ENCODE peak calls at places on chromosomes 4 and X, in six cellular contexts. One of them, this sample, is unnamed.

GRCh38 chr4:85793256-85793655 is 318.3 kb downstream of the ARHGAP24 start:
- DNase-seq in GM23248: no peak
- DNase-seq in PC-9: no peak
- DNase-seq in H1: no peak
- DNase-seq in ascending aorta: no peak
- DNase-seq in OCI-LY7: no peak
- DNase-seq in this sample: no peak

GRCh38 chr4:45951153-45951552 is 172.7 kb downstream of the GABRG1 start:
- DNase-seq in GM23248: no peak
- DNase-seq in PC-9: no peak
- DNase-seq in H1: no peak
- DNase-seq in ascending aorta: no peak
- DNase-seq in OCI-LY7: no peak
- DNase-seq in this sample: no peak

GRCh38 chr4:182847956-182848450 is 69.2 kb downstream of the DCTD start:
- DNase-seq in GM23248: no peak
- DNase-seq in PC-9: no peak
- DNase-seq in H1: no peak
- DNase-seq in ascending aorta: no peak
- DNase-seq in OCI-LY7: no peak
- DNase-seq in this sample: peak; percentile 48

GRCh38 chrX:123504047-123504446 is 228.8 kb downstream of the THOC2 start:
- DNase-seq in GM23248: peak; percentile 60
- DNase-seq in PC-9: no peak
- DNase-seq in H1: no peak
- DNase-seq in ascending aorta: no peak
- DNase-seq in OCI-LY7: no peak
- DNase-seq in this sample: no peak

GRCh38 chrX:107537815-107538214 is 88.4 kb downstream of the FRMPD3 start:
- DNase-seq in GM23248: peak; percentile 62
- DNase-seq in PC-9: peak; percentile 40
- DNase-seq in H1: no peak
- DNase-seq in ascending aorta: no peak
- DNase-seq in OCI-LY7: peak; percentile 15
- DNase-seq in this sample: no peak

GRCh38 chrX:135009838-135010237 is 12.5 kb downstream of the RTL8B start:
- DNase-seq in GM23248: no peak
- DNase-seq in PC-9: no peak
- DNase-seq in H1: no peak
- DNase-seq in ascending aorta: no peak
- DNase-seq in OCI-LY7: no peak
- DNase-seq in this sample: no peak

GRCh38 chr4:121668368-121669162 is 28.2 kb downstream of the ANXA5 start:
- DNase-seq in GM23248: peak; percentile 98
- DNase-seq in PC-9: no peak
- DNase-seq in H1: no peak
- DNase-seq in ascending aorta: no peak
- DNase-seq in OCI-LY7: no peak
- DNase-seq in this sample: no peak

GRCh38 chr4:186760576-186760975 is 36.9 kb upstream of the FAT1 start:
- DNase-seq in GM23248: peak; percentile 88
- DNase-seq in PC-9: no peak
- DNase-seq in H1: no peak
- DNase-seq in ascending aorta: no peak
- DNase-seq in OCI-LY7: no peak
- DNase-seq in this sample: no peak

GRCh38 chrX:54182194-54182863 is 725 bp downstream of the FAM120C start:
- DNase-seq in GM23248: peak; percentile 54
- DNase-seq in PC-9: peak; percentile 52
- DNase-seq in H1: no peak
- DNase-seq in ascending aorta: no peak
- DNase-seq in OCI-LY7: peak; percentile 72
- DNase-seq in this sample: no peak

GRCh38 chrX:53262189-53262917 is 19.0 kb downstream of the IQSEC2 start:
- DNase-seq in GM23248: no peak
- DNase-seq in PC-9: no peak
- DNase-seq in H1: no peak
- DNase-seq in ascending aorta: no peak
- DNase-seq in OCI-LY7: no peak
- DNase-seq in this sample: no peak

DNA sequence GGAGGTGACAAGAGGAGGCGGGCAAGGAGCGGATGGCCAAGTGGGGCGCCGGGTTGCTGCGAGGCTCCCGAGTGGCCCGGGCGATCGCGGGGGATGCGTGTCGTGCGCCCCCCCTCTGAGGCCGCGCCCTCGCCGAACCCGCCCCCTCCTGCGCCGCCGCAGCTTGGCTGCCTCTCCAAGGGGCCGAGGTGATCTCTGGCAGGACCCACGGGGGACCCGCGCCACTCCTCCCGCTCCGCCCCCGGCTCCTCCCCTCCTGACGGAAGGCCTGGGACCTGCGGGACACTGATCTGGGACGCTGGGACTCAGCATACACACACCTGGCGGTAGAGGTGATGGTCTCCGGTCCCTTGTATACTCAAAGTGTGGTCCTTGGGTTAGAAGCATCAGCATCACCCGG is 21.9 kb upstream of the FAM47C start:
- DNase-seq in GM23248: no peak
- DNase-seq in PC-9: no peak
- DNase-seq in H1: no peak
- DNase-seq in ascending aorta: no peak
- DNase-seq in OCI-LY7: no peak
- DNase-seq in this sample: no peak
- H3K4me3 ChIP-seq in GM23248: no peak overlapping the region
- H3K4me3 ChIP-seq in PC-9: no peak overlapping the region
- H3K4me3 ChIP-seq in H1: peak overlapping the region; percentile 52
- H3K4me3 ChIP-seq in ascending aorta: peak overlapping the region; percentile 61
- H3K4me3 ChIP-seq in OCI-LY7: no peak overlapping the region
- H3K4me3 ChIP-seq in this sample: peak overlapping the region; percentile 23

DNA sequence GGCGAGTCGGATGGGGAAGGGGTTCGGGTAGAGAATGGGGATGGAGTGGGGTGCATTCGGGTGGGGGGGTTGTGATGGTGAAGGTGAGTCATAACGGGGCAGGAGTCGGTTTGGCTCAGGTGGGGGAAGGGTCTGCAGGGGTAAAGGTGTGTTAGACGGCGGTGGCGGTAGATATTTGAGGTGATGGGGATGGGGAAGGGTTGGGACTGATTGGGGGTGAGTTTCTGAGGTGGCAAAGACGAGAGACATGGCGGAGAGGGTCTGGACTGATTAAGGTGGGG is 738 bp downstream of the SYP start:
- DNase-seq in GM23248: no peak
- DNase-seq in PC-9: no peak
- DNase-seq in H1: no peak
- DNase-seq in ascending aorta: no peak
- DNase-seq in OCI-LY7: no peak
- DNase-seq in this sample: no peak
- H3K27ac ChIP-seq in GM23248: no peak overlapping the region
- H3K27ac ChIP-seq in PC-9: no peak overlapping the region
- H3K27ac ChIP-seq in H1: no peak overlapping the region
- H3K27ac ChIP-seq in ascending aorta: no peak overlapping the region
- H3K27ac ChIP-seq in OCI-LY7: no peak overlapping the region
- H3K27ac ChIP-seq in this sample: no peak overlapping the region

DNA sequence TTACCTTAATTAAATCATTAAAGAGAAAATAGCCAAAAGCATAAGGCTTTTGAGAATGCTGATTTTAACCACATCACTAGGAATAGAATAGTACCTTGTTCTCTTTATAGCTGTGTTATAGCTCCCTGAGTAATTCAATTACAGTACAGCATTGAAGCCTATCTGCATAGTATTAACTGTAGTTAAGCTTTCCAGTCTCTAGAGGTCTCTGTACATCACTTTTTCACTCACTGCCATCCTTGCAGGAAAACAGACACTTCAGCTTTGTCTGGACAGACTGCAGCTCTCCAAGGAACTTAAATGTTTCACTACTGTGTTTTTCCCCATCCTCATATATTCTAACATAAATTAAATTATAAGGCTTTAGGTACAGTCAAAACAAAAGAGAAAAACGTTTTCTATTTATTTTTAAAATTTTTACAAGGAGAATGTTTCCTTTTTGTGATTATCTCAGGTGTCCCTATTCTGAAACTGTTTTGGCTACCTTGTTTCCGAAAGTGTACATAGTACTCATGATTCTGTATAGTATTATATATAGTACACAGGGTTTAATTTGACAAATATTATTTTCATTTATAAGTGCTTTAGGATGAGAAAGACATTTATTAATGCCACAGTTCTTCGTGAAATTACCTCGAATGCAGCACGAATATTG is 407.9 kb downstream of the PCDH18 start:
- DNase-seq in GM23248: peak; percentile 87
- DNase-seq in PC-9: peak; percentile 1
- DNase-seq in H1: no peak
- DNase-seq in ascending aorta: no peak
- DNase-seq in OCI-LY7: peak; percentile 25
- DNase-seq in this sample: no peak
- H3K4me3 ChIP-seq in GM23248: peak overlapping the region; percentile 80
- H3K4me3 ChIP-seq in PC-9: peak overlapping the region; percentile 56
- H3K4me3 ChIP-seq in H1: no peak overlapping the region
- H3K4me3 ChIP-seq in ascending aorta: peak overlapping the region; percentile 56
- H3K4me3 ChIP-seq in OCI-LY7: no peak overlapping the region
- H3K4me3 ChIP-seq in this sample: peak overlapping the region; percentile 38

GRCh38 chr4:89001647-89002518 is 55.1 kb downstream of the FAM13A start:
- DNase-seq in GM23248: no peak
- DNase-seq in PC-9: no peak
- DNase-seq in H1: no peak
- DNase-seq in ascending aorta: no peak
- DNase-seq in OCI-LY7: no peak
- DNase-seq in this sample: no peak

GRCh38 chr4:88999392-88999791 is 57.6 kb downstream of the FAM13A start:
- DNase-seq in GM23248: no peak
- DNase-seq in PC-9: no peak
- DNase-seq in H1: no peak
- DNase-seq in ascending aorta: no peak
- DNase-seq in OCI-LY7: no peak
- DNase-seq in this sample: no peak

GRCh38 chr4:88998941-88999340 is 58.0 kb downstream of the FAM13A start:
- DNase-seq in GM23248: no peak
- DNase-seq in PC-9: no peak
- DNase-seq in H1: no peak
- DNase-seq in ascending aorta: no peak
- DNase-seq in OCI-LY7: no peak
- DNase-seq in this sample: no peak

GRCh38 chr4:89000392-89000791 is 56.6 kb downstream of the FAM13A start:
- DNase-seq in GM23248: no peak
- DNase-seq in PC-9: no peak
- DNase-seq in H1: no peak
- DNase-seq in ascending aorta: no peak
- DNase-seq in OCI-LY7: no peak
- DNase-seq in this sample: no peak

GRCh38 chr4:89000844-89001360 is 56.1 kb downstream of the FAM13A start:
- DNase-seq in GM23248: peak; percentile 37
- DNase-seq in PC-9: no peak
- DNase-seq in H1: no peak
- DNase-seq in ascending aorta: no peak
- DNase-seq in OCI-LY7: no peak
- DNase-seq in this sample: no peak
- H3K27ac ChIP-seq in GM23248: no peak overlapping the region
- H3K27ac ChIP-seq in PC-9: no peak overlapping the region
- H3K27ac ChIP-seq in H1: no peak overlapping the region
- H3K27ac ChIP-seq in ascending aorta: no peak overlapping the region
- H3K27ac ChIP-seq in OCI-LY7: no peak overlapping the region
- H3K27ac ChIP-seq in this sample: no peak overlapping the region

DNA sequence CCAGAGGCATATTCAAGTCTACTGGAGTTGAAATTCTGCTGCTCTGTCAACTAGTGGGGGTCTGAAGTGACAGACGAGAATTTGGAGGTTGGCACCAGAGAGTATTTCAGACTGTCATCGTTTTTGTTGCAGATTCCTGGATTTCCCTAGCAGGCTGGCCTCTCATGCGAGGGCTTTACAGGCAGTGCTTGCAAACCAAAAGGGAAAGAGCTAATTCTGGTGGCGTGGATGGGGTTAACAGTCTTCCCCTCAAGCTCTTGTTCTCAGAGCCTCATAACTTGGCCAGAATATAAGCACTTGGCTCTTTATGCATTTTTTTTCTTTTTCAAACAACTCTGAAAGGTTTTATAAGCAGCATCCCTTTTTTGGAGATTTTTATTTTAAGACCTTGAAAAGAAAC is at the start of gene SPARCL1:
- DNase-seq in GM23248: no peak
- DNase-seq in PC-9: no peak
- DNase-seq in H1: no peak
- DNase-seq in ascending aorta: no peak
- DNase-seq in OCI-LY7: no peak
- DNase-seq in this sample: no peak
- H3K4me3 ChIP-seq in GM23248: no peak within 1 kb of the TSS
- H3K4me3 ChIP-seq in PC-9: no peak within 1 kb of the TSS
- H3K4me3 ChIP-seq in H1: no peak within 1 kb of the TSS
- H3K4me3 ChIP-seq in ascending aorta: peak within 1 kb of the TSS; percentile 71
- H3K4me3 ChIP-seq in OCI-LY7: no peak within 1 kb of the TSS
- H3K4me3 ChIP-seq in this sample: peak within 1 kb of the TSS; percentile 43

GRCh38 chrX:72131317-72132294 is at the start of gene RTL5:
- DNase-seq in GM23248: peak; percentile 88
- DNase-seq in PC-9: no peak
- DNase-seq in H1: no peak
- DNase-seq in ascending aorta: peak; percentile 69
- DNase-seq in OCI-LY7: no peak
- DNase-seq in this sample: peak; percentile 89
- H3K27ac ChIP-seq in GM23248: peak within 1 kb of the TSS; percentile 27
- H3K27ac ChIP-seq in PC-9: no peak within 1 kb of the TSS
- H3K27ac ChIP-seq in H1: no peak within 1 kb of the TSS
- H3K27ac ChIP-seq in ascending aorta: peak within 1 kb of the TSS; percentile 76
- H3K27ac ChIP-seq in OCI-LY7: no peak within 1 kb of the TSS
- H3K27ac ChIP-seq in this sample: peak within 1 kb of the TSS; percentile 78

GRCh38 chr4:185017964-185018772 is at the start of gene HELT:
- DNase-seq in GM23248: no peak
- DNase-seq in PC-9: no peak
- DNase-seq in H1: no peak
- DNase-seq in ascending aorta: no peak
- DNase-seq in OCI-LY7: no peak
- DNase-seq in this sample: no peak
- H3K4me3 ChIP-seq in GM23248: no peak within 1 kb of the TSS
- H3K4me3 ChIP-seq in PC-9: no peak within 1 kb of the TSS
- H3K4me3 ChIP-seq in H1: peak within 1 kb of the TSS; percentile 53
- H3K4me3 ChIP-seq in ascending aorta: peak within 1 kb of the TSS; percentile 58
- H3K4me3 ChIP-seq in OCI-LY7: no peak within 1 kb of the TSS
- H3K4me3 ChIP-seq in this sample: peak within 1 kb of the TSS; percentile 42

GRCh38 chrX:12344954-12345353 is 206.7 kb downstream of the FRMPD4 start:
- DNase-seq in GM23248: no peak
- DNase-seq in PC-9: no peak
- DNase-seq in H1: no peak
- DNase-seq in ascending aorta: no peak
- DNase-seq in OCI-LY7: no peak
- DNase-seq in this sample: no peak

GRCh38 chrX:12339921-12340320 is 201.6 kb downstream of the FRMPD4 start:
- DNase-seq in GM23248: no peak
- DNase-seq in PC-9: no peak
- DNase-seq in H1: no peak
- DNase-seq in ascending aorta: no peak
- DNase-seq in OCI-LY7: no peak
- DNase-seq in this sample: no peak
- H3K27ac ChIP-seq in GM23248: no peak overlapping the region
- H3K27ac ChIP-seq in PC-9: no peak overlapping the region
- H3K27ac ChIP-seq in H1: no peak overlapping the region
- H3K27ac ChIP-seq in ascending aorta: no peak overlapping the region
- H3K27ac ChIP-seq in OCI-LY7: no peak overlapping the region
- H3K27ac ChIP-seq in this sample: no peak overlapping the region